ENCODE peak calls at places on chromosomes 13 and 19, in five cellular contexts. R is aorta, N is cardiac muscle cell, I is lung, L is stomach. S is an unnamed sample.

GRCh38 chr13:86383151-86383550 is 583.9 kb upstream of the SLITRK6 start:
- DNase-seq in R (no peak), N (no peak), I (no peak), L (no peak), S (no peak)

GRCh38 chr13:41561179-41561578 is 103.8 kb downstream of the RGCC start:
- DNase-seq in I (peak; percentile 49), L (no peak), N (peak; percentile 37), R (no peak), S (no peak)

GRCh38 chr13:111479412-111479811 is 159.0 kb downstream of the TEX29 start:
- DNase-seq in I (no peak), L (no peak), R (no peak), N (no peak), S (no peak)

GRCh38 chr13:30276178-30276577 is 31.2 kb downstream of the KATNAL1 start:
- DNase-seq in R (no peak), I (no peak), L (no peak), N (no peak), S (no peak)

GRCh38 chr19:30360378-30361106 is 11.6 kb upstream of the ZNF536 start:
- DNase-seq in I (no peak), L (peak; percentile 3), N (no peak), R (no peak), S (no peak)

GRCh38 chr19:17554968-17555479 is 425 bp upstream of the COLGALT1 start:
- DNase-seq in R (no peak), L (no peak), I (no peak), N (no peak), S (no peak)

GRCh38 chr19:4493929-4494690 is 22.0 kb downstream of the HDGFL2 start:
- DNase-seq in I (no peak), L (no peak), R (no peak), N (no peak), S (no peak)

GRCh38 chr13:85970727-85971126 is 171.5 kb upstream of the SLITRK6 start:
- DNase-seq in L (no peak), I (no peak), N (peak; percentile 17), R (no peak), S (no peak)

GRCh38 chr19:4983346-4984105 is 14.6 kb downstream of the KDM4B start:
- DNase-seq in I (no peak), N (no peak), R (no peak), L (no peak), S (no peak)

GRCh38 chr19:961866-962620 is 22.1 kb upstream of the WDR18 start:
- DNase-seq in N (no peak), R (no peak), L (no peak), I (no peak), S (no peak)

GRCh38 chr19:33823341-33823740 is 26.7 kb downstream of the KCTD15 start:
- DNase-seq in L (no peak), R (no peak), I (no peak), N (no peak), S (no peak)

GRCh38 chr19:17772172-17772571 is 20.9 kb downstream of the FCHO1 start:
- DNase-seq in N (peak; percentile 25), I (no peak), L (no peak), R (no peak), S (no peak)

GRCh38 chr13:45481688-45482087 is 16.9 kb downstream of the COG3 start:
- DNase-seq in N (no peak), L (no peak), R (no peak), I (no peak), S (no peak)

GRCh38 chr19:344625-345319 is at the start of gene MIER2:
- DNase-seq in R (peak; percentile 83), I (peak; percentile 78), N (peak; percentile 82), L (peak; percentile 85), S (peak; percentile 81)

GRCh38 chr13:113350065-113350937 is 13.6 kb downstream of the GRTP1 start:
- DNase-seq in I (no peak), N (no peak), R (peak; percentile 33), L (no peak), S (no peak)

GRCh38 chr19:14536926-14537692 is 7.7 kb downstream of the TECR start:
- DNase-seq in L (peak; percentile 87), R (peak; percentile 82), I (peak; percentile 90), N (peak; percentile 94), S (peak; percentile 85)

GRCh38 chr13:112867301-112867711 is 101.7 kb upstream of the MCF2L start:
- DNase-seq in R (no peak), I (no peak), N (no peak), L (no peak), S (no peak)

GRCh38 chr19:45349430-45349941 is 8.9 kb downstream of the KLC3 start:
- DNase-seq in I (no peak), N (no peak), R (no peak), L (no peak), S (no peak)

GRCh38 chr13:27128825-27129627 is 42.6 kb downstream of the USP12 start:
- DNase-seq in I (no peak), L (no peak), R (no peak), N (no peak), S (no peak)

GRCh38 chr19:13329766-13330165 is 176.5 kb downstream of the CACNA1A start:
- DNase-seq in L (no peak), I (no peak), R (no peak), N (no peak), S (no peak)

GRCh38 chr13:26983533-26984315 is 187.9 kb downstream of the USP12 start:
- DNase-seq in R (no peak), L (no peak), I (no peak), N (no peak), S (no peak)

GRCh38 chr19:50833117-50833801 is at the start of gene KLK15:
- DNase-seq in R (peak; percentile 27), I (no peak), N (no peak), L (no peak), S (no peak)

GRCh38 chr13:30395192-30396158 is 26.8 kb upstream of the UBE2L5 start:
- DNase-seq in L (peak; percentile 97), R (peak; percentile 95), I (peak; percentile 96), N (peak; percentile 98), S (peak; percentile 98)

GRCh38 chr13:24906268-24906667 is 142.3 kb downstream of the RNF17 start:
- DNase-seq in I (no peak), L (no peak), R (no peak), N (no peak), S (no peak)

GRCh38 chr19:35348909-35349611 is 1.4 kb downstream of the FFAR1 start:
- DNase-seq in L (no peak), I (no peak), R (no peak), N (no peak), S (peak; percentile 12)

GRCh38 chr19:4328243-4328990 is 10.2 kb downstream of the STAP2 start:
- DNase-seq in L (peak; percentile 96), I (peak; percentile 97), N (peak; percentile 93), R (peak; percentile 91), S (peak; percentile 94)

GRCh38 chr13:92436927-92437326 is 789.7 kb upstream of the GPC6 start:
- DNase-seq in N (no peak), I (no peak), R (no peak), L (no peak), S (no peak)

GRCh38 chr13:51681037-51681678 is 96.9 kb downstream of the WDFY2 start:
- DNase-seq in L (no peak), R (no peak), N (peak; percentile 55), I (no peak), S (no peak)
- H3K27ac ChIP-seq in L (no peak overlapping the region), R (no peak overlapping the region), N (no peak overlapping the region), I (no peak overlapping the region), S (no peak overlapping the region)

GRCh38 chr19:18850560-18851375 is 19.0 kb downstream of the UPF1 start:
- DNase-seq in I (no peak), N (no peak), L (no peak), R (no peak), S (no peak)
- H3K36me3 ChIP-seq in I (peaks cover 65% of the 10 kb centered on the region), N (peaks cover 36% of the 10 kb centered on the region), L (peaks cover 84% of the 10 kb centered on the region), R (peaks cover 14% of the 10 kb centered on the region), S (peaks cover 29% of the 10 kb centered on the region)

GRCh38 chr13:28984326-28984725 is 164.2 kb downstream of the MTUS2 start:
- DNase-seq in I (no peak), N (no peak), L (no peak), R (no peak), S (no peak)

GRCh38 chr13:28981530-28981929 is 161.4 kb downstream of the MTUS2 start:
- DNase-seq in L (no peak), I (no peak), N (no peak), R (peak; percentile 55), S (no peak)

GRCh38 chr13:28983661-28984060 is 163.5 kb downstream of the MTUS2 start:
- DNase-seq in N (no peak), I (no peak), L (peak; percentile 27), R (no peak), S (peak; percentile 67)

GRCh38 chr13:28984825-28985224 is 164.7 kb downstream of the MTUS2 start:
- DNase-seq in L (no peak), N (no peak), I (no peak), R (no peak), S (no peak)
- H3K27ac ChIP-seq in L (no peak overlapping the region), N (no peak overlapping the region), I (no peak overlapping the region), R (peak overlapping the region; percentile 81), S (no peak overlapping the region)

GRCh38 chr19:10805075-10805757 is 30.8 kb downstream of the TMED1 start:
- DNase-seq in R (no peak), N (no peak), L (peak; percentile 34), I (no peak), S (peak; percentile 25)
- H3K36me3 ChIP-seq in R (peaks cover 5% of the 10 kb centered on the region), N (peaks cover 18% of the 10 kb centered on the region), L (peaks cover 99% of the 10 kb centered on the region), I (peaks cover 60% of the 10 kb centered on the region), S (peaks cover 18% of the 10 kb centered on the region)